ENCODE peak calls at places on chromosome 3, in six cellular contexts. D is posterior vena cava, E is Kasumi-1, X is endothelial cell, I is GM06990, G is T-helper 1 cell. F is an unnamed sample.

GRCh38 chr3:12340506-12340905 is 51.6 kb downstream of the PPARG start:
- DNase-seq in X (no peak), E (no peak), G (no peak), I (no peak), D (no peak), F (no peak)

GRCh38 chr3:8981700-8982099 is 18.4 kb upstream of the RAD18 start:
- DNase-seq in I (no peak), E (no peak), X (no peak), D (no peak), G (no peak), F (no peak)

GRCh38 chr3:52108302-52109232 is 45.7 kb downstream of the POC1A start:
- DNase-seq in G (no peak), E (peak; percentile 65), I (no peak), X (no peak), D (peak; percentile 87), F (no peak)

GRCh38 chr3:128343287-128344045 is 123.2 kb downstream of the DNAJB8 start:
- DNase-seq in G (no peak), I (no peak), E (no peak), D (no peak), X (peak; percentile 42), F (no peak)

GRCh38 chr3:72659609-72660008 is 188.6 kb downstream of the SHQ1 start:
- DNase-seq in D (no peak), G (no peak), I (no peak), X (no peak), E (no peak), F (no peak)

GRCh38 chr3:64104691-64105101 is 81.4 kb upstream of the PSMD6 start:
- DNase-seq in X (no peak), E (no peak), I (no peak), G (no peak), D (no peak), F (no peak)

GRCh38 chr3:81716870-81717509 is 44.5 kb downstream of the GBE1 start:
- DNase-seq in G (no peak), E (no peak), D (no peak), I (no peak), X (no peak), F (no peak)

GRCh38 chr3:140092883-140093536 is 158.0 kb downstream of the CLSTN2 start:
- DNase-seq in I (no peak), X (peak; percentile 9), D (no peak), G (no peak), E (no peak), F (no peak)

GRCh38 chr3:185290266-185290665 is 36.4 kb upstream of the EHHADH start:
- DNase-seq in E (no peak), G (no peak), X (no peak), D (no peak), I (no peak), F (no peak)

GRCh38 chr3:100165926-100166550 is 51.7 kb upstream of the FILIP1L start:
- DNase-seq in E (no peak), I (no peak), D (no peak), G (no peak), X (no peak), F (no peak)

GRCh38 chr3:88954853-88955252 is 152.6 kb upstream of the EPHA3 start:
- DNase-seq in G (no peak), D (no peak), E (no peak), X (no peak), I (no peak), F (no peak)

GRCh38 chr3:32495085-32495484 is 7.6 kb downstream of the CMTM6 start:
- DNase-seq in G (no peak), X (no peak), E (no peak), D (no peak), I (no peak), F (no peak)

GRCh38 chr3:12343091-12343494 is 54.2 kb downstream of the PPARG start:
- DNase-seq in X (no peak), I (no peak), E (no peak), D (no peak), G (no peak), F (no peak)

GRCh38 chr3:105359098-105359762 is 7.5 kb upstream of the ALCAM start:
- DNase-seq in D (no peak), E (no peak), X (no peak), G (no peak), I (peak; percentile 24), F (no peak)

GRCh38 chr3:107271787-107272387 is 105.4 kb upstream of the CCDC54 start:
- DNase-seq in G (no peak), X (no peak), D (no peak), E (peak; percentile 86), I (no peak), F (peak; percentile 10)

GRCh38 chr3:170049146-170050000 is 11.6 kb downstream of the GPR160 start:
- DNase-seq in D (no peak), G (no peak), E (no peak), I (no peak), X (no peak), F (no peak)

GRCh38 chr3:33602829-33603228 is 115.2 kb downstream of the CLASP2 start:
- DNase-seq in I (no peak), D (no peak), X (no peak), E (no peak), G (no peak), F (no peak)

GRCh38 chr3:196322-197153 is at the start of gene CHL1:
- DNase-seq in G (no peak), E (no peak), D (no peak), X (no peak), I (no peak), F (no peak)

GRCh38 chr3:139672884-139673283 is 4.9 kb downstream of the NMNAT3 start:
- DNase-seq in X (no peak), I (no peak), E (no peak), G (no peak), D (no peak), F (no peak)

GRCh38 chr3:183298708-183299153 is 45.7 kb downstream of the B3GNT5 start:
- DNase-seq in G (no peak), E (peak; percentile 68), X (no peak), I (no peak), D (peak; percentile 88), F (peak; percentile 73)

GRCh38 chr3:100527347-100527735 is 34.9 kb downstream of the TMEM45A start:
- DNase-seq in X (no peak), D (no peak), I (no peak), E (no peak), G (no peak), F (no peak)

GRCh38 chr3:23832523-23832922 is 26.8 kb downstream of the UBE2E1 start:
- DNase-seq in G (no peak), D (no peak), I (no peak), X (no peak), E (no peak), F (no peak)

GRCh38 chr3:10594915-10595314 is 89.5 kb upstream of the ATP2B2 start:
- DNase-seq in X (peak; percentile 89), I (no peak), E (peak; percentile 38), G (peak; percentile 18), D (peak; percentile 75), F (no peak)

GRCh38 chr3:25533365-25533764 is 105.3 kb downstream of the RARB start:
- DNase-seq in X (no peak), D (no peak), E (no peak), I (no peak), G (no peak), F (no peak)

GRCh38 chr3:171453175-171453868 is 6.9 kb downstream of the TNIK start:
- DNase-seq in I (no peak), G (no peak), X (peak; percentile 63), E (no peak), D (no peak), F (no peak)

GRCh38 chr3:45148921-45149320 is 2.7 kb upstream of the CDCP1 start:
- DNase-seq in I (no peak), E (no peak), G (no peak), D (no peak), X (no peak), F (no peak)

GRCh38 chr3:10205461-10206165 is 40.9 kb downstream of the IRAK2 start:
- DNase-seq in X (no peak), D (peak; percentile 85), G (no peak), E (no peak), I (no peak), F (no peak)

GRCh38 chr3:176741648-176742047 is 455.6 kb downstream of the TBL1XR1 start:
- DNase-seq in G (no peak), I (no peak), X (no peak), E (no peak), D (no peak), F (no peak)